ENCODE peak calls at places on chromosomes 2 and 18, in four cellular contexts. B is HCT116; K is aorta; J is CD8-positive, alpha-beta memory T cell. D is an unnamed sample.

GRCh38 chr2:16194530-16194929 is 254.2 kb downstream of the MYCN start:
- DNase-seq in J (no peak), K (no peak), B (no peak), D (no peak)

GRCh38 chr2:179579744-179580143 is 281.7 kb downstream of the ZNF385B start:
- DNase-seq in J (no peak), K (no peak), B (no peak), D (peak)

GRCh38 chr2:88196490-88197087 is 26.4 kb downstream of the THNSL2 start:
- DNase-seq in K (no peak), J (no peak), B (no peak), D (no peak)

GRCh38 chr2:29450823-29451222 is 335.6 kb downstream of the CLIP4 start:
- DNase-seq in J (no peak), K (no peak), B (no peak), D (no peak)

GRCh38 chr2:124763611-124764010 is 738.5 kb downstream of the CNTNAP5 start:
- DNase-seq in K (no peak), B (no peak), J (no peak), D (no peak)

GRCh38 chr2:128442891-128443302 is 124.2 kb upstream of the HS6ST1 start:
- DNase-seq in B (no peak), K (no peak), J (no peak), D (peak)

GRCh38 chr2:8103085-8103708 is 578.7 kb upstream of the ID2 start:
- DNase-seq in J (no peak), B (no peak), K (no peak), D (no peak)

GRCh38 chr18:33839452-33840225 is 261.6 kb downstream of the ASXL3 start:
- DNase-seq in B (peak), J (no peak), K (no peak), D (peak)

GRCh38 chr18:28793911-28794310 is 617.0 kb upstream of the CDH2 start:
- DNase-seq in K (no peak), J (no peak), B (no peak), D (no peak)

GRCh38 chr2:224137208-224137607 is 98.1 kb upstream of the SERPINE2 start:
- DNase-seq in K (no peak), B (no peak), J (no peak), D (no peak)

GRCh38 chr2:197710424-197711042 is 5.4 kb downstream of the MARS2 start:
- DNase-seq in J (no peak), K (no peak), B (no peak), D (no peak)

GRCh38 chr2:100145893-100146753 is 3.7 kb upstream of the AFF3 start:
- DNase-seq in J (no peak), K (no peak), B (no peak), D (no peak)

GRCh38 chr18:22872894-22873537 is 60.1 kb upstream of the RBBP8 start:
- DNase-seq in J (no peak), B (no peak), K (no peak), D (no peak)

GRCh38 chr2:106208874-106209273 is 14.8 kb upstream of the UXS1 start:
- DNase-seq in B (no peak), J (no peak), K (no peak), D (no peak)
- H3K27ac ChIP-seq in B (no peak), J (no peak), K (no peak), D (no peak)

DNA sequence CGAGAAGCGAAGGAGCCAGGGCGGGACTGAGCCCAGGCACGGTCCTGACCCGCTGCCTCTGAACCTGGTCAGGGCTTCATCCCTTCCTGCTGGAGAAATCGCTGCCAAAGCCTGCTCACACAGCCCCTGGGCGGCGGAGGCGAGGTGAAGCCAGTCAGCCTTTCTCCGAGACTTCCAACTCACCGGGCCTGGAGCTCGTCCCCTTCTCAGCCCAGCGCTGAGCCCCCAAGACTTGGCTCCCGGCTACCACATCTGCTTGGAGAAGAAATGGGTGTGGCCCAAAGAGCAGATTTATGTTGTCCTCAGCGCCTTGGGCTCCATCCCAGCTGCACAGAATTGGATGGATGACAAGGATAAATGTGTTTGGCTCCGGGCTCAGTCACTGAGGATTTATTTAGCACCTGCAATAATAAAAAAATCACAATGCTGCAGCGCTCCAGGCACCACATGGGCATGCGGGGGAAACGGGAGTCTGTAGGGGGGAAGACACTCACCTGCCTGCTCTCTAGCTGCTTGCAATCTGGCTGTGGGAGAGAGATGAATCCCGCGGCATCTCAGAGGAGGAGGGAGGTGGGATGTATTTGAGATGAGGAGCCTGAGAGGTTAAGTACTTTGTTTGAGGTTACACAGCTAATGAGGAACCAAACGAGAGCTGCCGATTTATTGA is 65.0 kb downstream of the ACTR2 start:
- DNase-seq in J (no peak), K (no peak), B (no peak), D (no peak)
- H3K27ac ChIP-seq in J (no peak), K (no peak), B (no peak), D (no peak)

GRCh38 chr18:9708882-9709877 is 1.1 kb downstream of the RAB31 start:
- DNase-seq in B (no peak), J (no peak), K (peak), D (peak)
- H3K27ac ChIP-seq in B (peak), J (peak), K (peak), D (no peak)

GRCh38 chr2:1071650-1072049 is 121.0 kb downstream of the SNTG2 start:
- DNase-seq in J (no peak), K (no peak), B (no peak), D (no peak)

GRCh38 chr2:1070601-1071000 is 120.0 kb downstream of the SNTG2 start:
- DNase-seq in B (no peak), K (no peak), J (no peak), D (no peak)

GRCh38 chr2:1069847-1070246 is 119.2 kb downstream of the SNTG2 start:
- DNase-seq in K (no peak), B (no peak), J (no peak), D (no peak)

GRCh38 chr2:1068832-1069231 is 118.2 kb downstream of the SNTG2 start:
- DNase-seq in K (no peak), B (no peak), J (no peak), D (no peak)

DNA sequence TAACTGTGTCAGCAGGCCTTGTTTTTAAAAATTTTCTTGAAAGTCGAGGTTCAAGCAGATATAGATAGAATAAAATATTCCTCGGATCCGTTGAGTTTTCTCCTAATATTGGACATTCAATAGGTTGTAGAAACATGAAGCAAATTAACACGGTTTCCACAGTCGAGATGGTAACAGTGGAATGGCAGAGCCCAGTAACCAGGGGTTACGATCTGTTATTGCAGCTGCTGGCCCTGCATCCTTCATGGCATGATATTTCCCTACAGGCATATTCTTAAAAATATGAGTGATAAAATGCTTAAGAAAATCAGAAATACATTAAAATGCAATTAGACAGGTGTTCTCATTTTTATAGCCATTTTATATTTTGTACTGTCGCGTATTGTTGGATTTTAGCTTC is 117.6 kb downstream of the SNTG2 start:
- DNase-seq in B (no peak), J (no peak), K (no peak), D (no peak)
- H3K27ac ChIP-seq in B (no peak), J (no peak), K (no peak), D (no peak)

D was measured in cardiac muscle cell.